ENCODE peak calls at places on chromosomes 1 and 21, in eight cellular contexts. N is IMR-90; V is omental fat pad; Z is naive thymus-derived CD8-positive, alpha-beta T cell; R is effector memory CD8-positive, alpha-beta T cell; E is WTC11; D is stimulated activated CD8-positive, alpha-beta memory T cell treated with anti-CD3 and anti-CD28 coated beads, Interleukin-2, amount 100 ng/mL, for 1 hour; H is body of pancreas. U is an unnamed sample.

GRCh38 chr1:11272842-11273594 is at the start of gene UBIAD1:
- DNase-seq in N (peak; percentile 82), V (peak; percentile 64), Z (peak; percentile 74), R (peak; percentile 73), E (peak; percentile 77), D (peak; percentile 83), H (peak; percentile 89), U (peak; percentile 74)

GRCh38 chr1:207822602-207823451 is 71.0 kb downstream of the CD46 start:
- DNase-seq in N (peak; percentile 22), V (peak; percentile 68), Z (peak; percentile 84), R (peak; percentile 29), E (no peak), D (peak; percentile 41), H (peak; percentile 94), U (peak; percentile 92)

GRCh38 chr1:40936878-40937484 is 42.5 kb upstream of the CTPS1 start:
- DNase-seq in N (peak; percentile 86), V (no peak), Z (no peak), R (no peak), E (no peak), D (no peak), H (no peak), U (no peak)

GRCh38 chr1:186054013-186054412 is 319.8 kb downstream of the HMCN1 start:
- DNase-seq in N (no peak), V (no peak), Z (no peak), R (no peak), E (no peak), D (no peak), H (no peak), U (no peak)

GRCh38 chr1:110477445-110477957 is 26.6 kb downstream of the PROK1 start:
- DNase-seq in N (no peak), V (no peak), Z (no peak), R (no peak), E (no peak), D (no peak), H (no peak), U (no peak)

GRCh38 chr1:155860939-155861496 is 1.7 kb downstream of the SYT11 start:
- DNase-seq in N (no peak), V (no peak), Z (no peak), R (no peak), E (no peak), D (no peak), H (no peak), U (no peak)

GRCh38 chr1:108534748-108535147 is 25.2 kb upstream of the EEIG2 start:
- DNase-seq in N (no peak), V (no peak), Z (no peak), R (no peak), E (no peak), D (no peak), H (no peak), U (no peak)

GRCh38 chr1:244349103-244349531 is 102.6 kb downstream of the ADSS2 start:
- DNase-seq in N (peak; percentile 91), V (no peak), Z (no peak), R (no peak), E (no peak), D (no peak), H (no peak), U (no peak)

GRCh38 chr1:21384620-21385019 is 55.3 kb upstream of the NBPF3 start:
- DNase-seq in N (no peak), V (no peak), Z (no peak), R (no peak), E (no peak), D (no peak), H (no peak), U (no peak)

GRCh38 chr21:36097427-36098230 is 27.8 kb downstream of the CBR1 start:
- DNase-seq in N (no peak), V (no peak), Z (no peak), R (no peak), E (no peak), D (no peak), H (no peak), U (no peak)

GRCh38 chr1:61124691-61125090 is 42.3 kb downstream of the NFIA start:
- DNase-seq in N (no peak), V (no peak), Z (no peak), R (no peak), E (no peak), D (no peak), H (peak; percentile 27), U (peak; percentile 70)

GRCh38 chr1:218772575-218772974 is 401.1 kb upstream of the LYPLAL1 start:
- DNase-seq in N (peak; percentile 85), V (no peak), Z (no peak), R (no peak), E (no peak), D (no peak), H (no peak), U (no peak)

GRCh38 chr1:62398377-62398776 is 38.5 kb upstream of the USP1 start:
- DNase-seq in N (peak; percentile 71), V (no peak), Z (no peak), R (no peak), E (no peak), D (no peak), H (no peak), U (no peak)

GRCh38 chr1:117664314-117664713 is 58.5 kb downstream of the TENT5C start:
- DNase-seq in N (no peak), V (no peak), Z (peak; percentile 56), R (peak; percentile 64), E (no peak), D (no peak), H (no peak), U (no peak)

GRCh38 chr1:216024546-216024945 is 398.7 kb downstream of the USH2A start:
- DNase-seq in N (no peak), V (no peak), Z (no peak), R (no peak), E (no peak), D (no peak), H (no peak), U (no peak)

GRCh38 chr1:10122926-10123325 is 87.4 kb upstream of the KIF1B start:
- DNase-seq in N (peak; percentile 85), V (no peak), Z (no peak), R (no peak), E (no peak), D (no peak), H (no peak), U (no peak)

GRCh38 chr1:201266774-201267173 is 16.5 kb upstream of the PKP1 start:
- DNase-seq in N (peak; percentile 95), V (no peak), Z (no peak), R (no peak), E (no peak), D (no peak), H (no peak), U (no peak)

GRCh38 chr1:109181085-109181806 is 32.5 kb upstream of the SARS1 start:
- DNase-seq in N (peak; percentile 65), V (no peak), Z (no peak), R (no peak), E (no peak), D (no peak), H (peak; percentile 35), U (no peak)

GRCh38 chr1:192518700-192519099 is 56.9 kb upstream of the RGS1 start:
- DNase-seq in N (peak; percentile 33), V (no peak), Z (no peak), R (no peak), E (no peak), D (no peak), H (no peak), U (no peak)